ENCODE peak calls at places on chromosome 11, in five cellular contexts. One of them, this sample, is unnamed. For H3K4me1, the result is how much of the 10 kb centered on the place peaks cover.

GRCh38 chr11:64459016-64459415 is 100.1 kb downstream of the RPS6KA4 start:
- DNase-seq in uterus: no peak
- DNase-seq in thyroid gland: no peak
- DNase-seq in mammary epithelial cell: no peak
- DNase-seq in spleen: peak
- DNase-seq in this sample: no peak

GRCh38 chr11:120712862-120713770 is 201.6 kb downstream of the GRIK4 start:
- DNase-seq in uterus: peak
- DNase-seq in thyroid gland: no peak
- DNase-seq in mammary epithelial cell: no peak
- DNase-seq in spleen: no peak
- DNase-seq in this sample: no peak

GRCh38 chr11:1256257-1257045 is 33.6 kb downstream of the MUC5B start:
- DNase-seq in uterus: no peak
- DNase-seq in thyroid gland: no peak
- DNase-seq in mammary epithelial cell: no peak
- DNase-seq in spleen: no peak
- DNase-seq in this sample: no peak

GRCh38 chr11:100632970-100633452 is 54.1 kb upstream of the ARHGAP42 start:
- DNase-seq in uterus: peak
- DNase-seq in thyroid gland: peak
- DNase-seq in mammary epithelial cell: no peak
- DNase-seq in spleen: no peak
- DNase-seq in this sample: peak

GRCh38 chr11:45736424-45736823 is 68.5 kb upstream of the SLC35C1 start:
- DNase-seq in uterus: no peak
- DNase-seq in thyroid gland: no peak
- DNase-seq in mammary epithelial cell: peak
- DNase-seq in spleen: no peak
- DNase-seq in this sample: no peak

GRCh38 chr11:102810943-102811528 is 13.1 kb upstream of the MMP1 start:
- DNase-seq in uterus: no peak
- DNase-seq in thyroid gland: no peak
- DNase-seq in mammary epithelial cell: peak
- DNase-seq in spleen: no peak
- DNase-seq in this sample: no peak

GRCh38 chr11:97514446-97514845 is 1124.6 kb downstream of the JRKL start:
- DNase-seq in uterus: no peak
- DNase-seq in thyroid gland: no peak
- DNase-seq in mammary epithelial cell: no peak
- DNase-seq in spleen: no peak
- DNase-seq in this sample: no peak

GRCh38 chr11:74171630-74172465 is 759 bp downstream of the PPME1 start:
- DNase-seq in uterus: no peak
- DNase-seq in thyroid gland: no peak
- DNase-seq in mammary epithelial cell: peak
- DNase-seq in spleen: no peak
- DNase-seq in this sample: no peak

GRCh38 chr11:12434255-12434654 is 56.9 kb downstream of the PARVA start:
- DNase-seq in uterus: peak
- DNase-seq in thyroid gland: no peak
- DNase-seq in mammary epithelial cell: no peak
- DNase-seq in spleen: no peak
- DNase-seq in this sample: no peak

GRCh38 chr11:130278745-130279144 is 36.0 kb downstream of the ZBTB44 start:
- DNase-seq in uterus: no peak
- DNase-seq in thyroid gland: no peak
- DNase-seq in mammary epithelial cell: no peak
- DNase-seq in spleen: no peak
- DNase-seq in this sample: no peak

GRCh38 chr11:77819921-77820564 is 479 bp downstream of the RSF1 start:
- DNase-seq in uterus: peak
- DNase-seq in thyroid gland: peak
- DNase-seq in mammary epithelial cell: peak
- DNase-seq in spleen: no peak
- DNase-seq in this sample: peak

GRCh38 chr11:71307811-71308645 is 55.7 kb upstream of the SHANK2 start:
- DNase-seq in uterus: no peak
- DNase-seq in thyroid gland: no peak
- DNase-seq in mammary epithelial cell: no peak
- DNase-seq in spleen: peak
- DNase-seq in this sample: peak

GRCh38 chr11:2702771-2703486 is 3.1 kb upstream of the KCNQ1OT1 start:
- DNase-seq in uterus: peak
- DNase-seq in thyroid gland: peak
- DNase-seq in mammary epithelial cell: no peak
- DNase-seq in spleen: peak
- DNase-seq in this sample: no peak

GRCh38 chr11:22432331-22433065 is 94.3 kb downstream of the SLC17A6 start:
- DNase-seq in uterus: peak
- DNase-seq in thyroid gland: no peak
- DNase-seq in mammary epithelial cell: no peak
- DNase-seq in spleen: peak
- DNase-seq in this sample: no peak

GRCh38 chr11:77497368-77497767 is 23.5 kb upstream of the PAK1 start:
- DNase-seq in uterus: no peak
- DNase-seq in thyroid gland: no peak
- DNase-seq in mammary epithelial cell: no peak
- DNase-seq in spleen: no peak
- DNase-seq in this sample: no peak

GRCh38 chr11:85922367-85922766 is 67.2 kb downstream of the CCDC83 start:
- DNase-seq in uterus: no peak
- DNase-seq in thyroid gland: no peak
- DNase-seq in mammary epithelial cell: no peak
- DNase-seq in spleen: no peak
- DNase-seq in this sample: no peak

GRCh38 chr11:104663190-104664140 is 234.8 kb downstream of the CASP12 start:
- DNase-seq in uterus: no peak
- DNase-seq in thyroid gland: no peak
- DNase-seq in mammary epithelial cell: peak
- DNase-seq in spleen: no peak
- DNase-seq in this sample: no peak

GRCh38 chr11:57761301-57762234 is at the start of gene CTNND1:
- DNase-seq in uterus: peak
- DNase-seq in thyroid gland: peak
- DNase-seq in mammary epithelial cell: peak
- DNase-seq in spleen: no peak
- DNase-seq in this sample: peak

GRCh38 chr11:9280655-9281301 is 15.6 kb upstream of the DENND5A start:
- DNase-seq in uterus: no peak
- DNase-seq in thyroid gland: no peak
- DNase-seq in mammary epithelial cell: peak
- DNase-seq in spleen: no peak
- DNase-seq in this sample: peak

GRCh38 chr11:2196970-2197770 is 25.6 kb upstream of the TH start:
- DNase-seq in uterus: peak
- DNase-seq in thyroid gland: peak
- DNase-seq in mammary epithelial cell: peak
- DNase-seq in spleen: peak
- DNase-seq in this sample: peak

GRCh38 chr11:1943576-1943975 is 3.6 kb upstream of the MRPL23 start:
- DNase-seq in uterus: peak
- DNase-seq in thyroid gland: no peak
- DNase-seq in mammary epithelial cell: no peak
- DNase-seq in spleen: peak
- DNase-seq in this sample: no peak

GRCh38 chr11:34263462-34264186 is 94.2 kb downstream of the ABTB2 start:
- DNase-seq in uterus: peak
- DNase-seq in thyroid gland: peak
- DNase-seq in mammary epithelial cell: peak
- DNase-seq in spleen: no peak
- DNase-seq in this sample: peak

GRCh38 chr11:6249822-6250555 is 9.6 kb upstream of the CCKBR start:
- DNase-seq in uterus: peak
- DNase-seq in thyroid gland: no peak
- DNase-seq in mammary epithelial cell: peak
- DNase-seq in spleen: no peak
- DNase-seq in this sample: peak

GRCh38 chr11:57762235-57762866 is 749 bp downstream of the CTNND1 start:
- DNase-seq in uterus: peak
- DNase-seq in thyroid gland: peak
- DNase-seq in mammary epithelial cell: no peak
- DNase-seq in spleen: no peak
- DNase-seq in this sample: no peak

GRCh38 chr11:9498457-9499078 is 37.8 kb downstream of the ZNF143 start:
- DNase-seq in uterus: no peak
- DNase-seq in thyroid gland: no peak
- DNase-seq in mammary epithelial cell: no peak
- DNase-seq in spleen: no peak
- DNase-seq in this sample: no peak

GRCh38 chr11:106087815-106088435 is 10.5 kb downstream of the AASDHPPT start:
- DNase-seq in uterus: peak
- DNase-seq in thyroid gland: peak
- DNase-seq in mammary epithelial cell: peak
- DNase-seq in spleen: no peak
- DNase-seq in this sample: peak

GRCh38 chr11:57932105-57932504 is 91.6 kb upstream of the OR9Q1 start:
- DNase-seq in uterus: no peak
- DNase-seq in thyroid gland: no peak
- DNase-seq in mammary epithelial cell: no peak
- DNase-seq in spleen: no peak
- DNase-seq in this sample: no peak

GRCh38 chr11:7964873-7965272 is 374 bp downstream of the NLRP10 start:
- DNase-seq in uterus: no peak
- DNase-seq in thyroid gland: no peak
- DNase-seq in mammary epithelial cell: peak
- DNase-seq in spleen: no peak
- DNase-seq in this sample: no peak

GRCh38 chr11:11211888-11212287 is 141.2 kb downstream of the CSNK2A3 start:
- DNase-seq in uterus: no peak
- DNase-seq in thyroid gland: peak
- DNase-seq in mammary epithelial cell: peak
- DNase-seq in spleen: no peak
- DNase-seq in this sample: no peak
- H3K27ac ChIP-seq in uterus: no peak
- H3K27ac ChIP-seq in thyroid gland: no peak
- H3K27ac ChIP-seq in mammary epithelial cell: no peak
- H3K27ac ChIP-seq in spleen: no peak
- H3K27ac ChIP-seq in this sample: no peak

GRCh38 chr11:75841739-75842138 is 26.7 kb downstream of the UVRAG start:
- DNase-seq in uterus: no peak
- DNase-seq in thyroid gland: no peak
- DNase-seq in mammary epithelial cell: no peak
- DNase-seq in spleen: no peak
- DNase-seq in this sample: no peak

GRCh38 chr11:75850787-75851186 is 35.8 kb downstream of the UVRAG start:
- DNase-seq in uterus: no peak
- DNase-seq in thyroid gland: peak
- DNase-seq in mammary epithelial cell: no peak
- DNase-seq in spleen: no peak
- DNase-seq in this sample: no peak

GRCh38 chr11:75840560-75840959 is 25.6 kb downstream of the UVRAG start:
- DNase-seq in uterus: no peak
- DNase-seq in thyroid gland: no peak
- DNase-seq in mammary epithelial cell: no peak
- DNase-seq in spleen: no peak
- DNase-seq in this sample: no peak

GRCh38 chr11:75849917-75850316 is 34.9 kb downstream of the UVRAG start:
- DNase-seq in uterus: no peak
- DNase-seq in thyroid gland: no peak
- DNase-seq in mammary epithelial cell: no peak
- DNase-seq in spleen: no peak
- DNase-seq in this sample: no peak

GRCh38 chr11:75845324-75845723 is 30.3 kb downstream of the UVRAG start:
- DNase-seq in uterus: no peak
- DNase-seq in thyroid gland: no peak
- DNase-seq in mammary epithelial cell: no peak
- DNase-seq in spleen: no peak
- DNase-seq in this sample: no peak
- H3K4me1 ChIP-seq in uterus: under half
- H3K4me1 ChIP-seq in thyroid gland: under half
- H3K4me1 ChIP-seq in mammary epithelial cell: under half
- H3K4me1 ChIP-seq in spleen: under half
- H3K4me1 ChIP-seq in this sample: under half

DNA sequence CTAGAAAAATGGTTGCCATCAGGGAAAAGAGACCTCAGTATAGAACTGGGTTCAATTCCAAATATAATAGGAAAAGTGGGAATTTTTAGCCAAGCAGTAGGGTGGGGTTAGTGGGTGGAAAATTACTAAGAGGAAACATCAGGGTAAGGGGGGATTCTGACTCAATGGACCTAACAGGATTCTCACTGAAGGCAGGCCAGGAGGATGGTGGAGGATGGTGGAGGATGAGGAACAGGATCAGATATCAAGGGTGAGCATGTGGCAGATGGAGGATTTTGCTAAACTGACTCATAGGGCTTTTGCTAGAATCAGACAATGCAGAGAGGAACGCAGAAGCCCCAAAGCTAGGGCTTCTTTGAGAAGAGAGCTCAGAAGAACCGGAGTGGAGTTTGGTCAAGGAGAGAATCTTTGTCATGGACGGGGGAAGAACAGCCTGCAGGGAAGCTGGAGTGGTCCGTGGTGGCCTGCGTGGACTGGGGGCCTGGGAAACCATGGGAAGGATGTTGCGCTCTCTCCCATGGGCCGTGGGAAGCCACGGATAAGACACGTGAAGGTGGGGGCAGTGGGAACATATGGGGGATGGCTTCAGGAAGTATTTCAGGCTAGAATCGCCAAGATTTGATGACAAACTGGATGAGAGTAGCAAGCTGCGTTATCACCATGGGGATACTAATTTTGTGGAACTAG is 165.1 kb downstream of the LDLRAD3 start:
- DNase-seq in uterus: no peak
- DNase-seq in thyroid gland: no peak
- DNase-seq in mammary epithelial cell: no peak
- DNase-seq in spleen: no peak
- DNase-seq in this sample: no peak
- H3K27ac ChIP-seq in uterus: no peak
- H3K27ac ChIP-seq in thyroid gland: no peak
- H3K27ac ChIP-seq in mammary epithelial cell: no peak
- H3K27ac ChIP-seq in spleen: no peak
- H3K27ac ChIP-seq in this sample: no peak

DNA sequence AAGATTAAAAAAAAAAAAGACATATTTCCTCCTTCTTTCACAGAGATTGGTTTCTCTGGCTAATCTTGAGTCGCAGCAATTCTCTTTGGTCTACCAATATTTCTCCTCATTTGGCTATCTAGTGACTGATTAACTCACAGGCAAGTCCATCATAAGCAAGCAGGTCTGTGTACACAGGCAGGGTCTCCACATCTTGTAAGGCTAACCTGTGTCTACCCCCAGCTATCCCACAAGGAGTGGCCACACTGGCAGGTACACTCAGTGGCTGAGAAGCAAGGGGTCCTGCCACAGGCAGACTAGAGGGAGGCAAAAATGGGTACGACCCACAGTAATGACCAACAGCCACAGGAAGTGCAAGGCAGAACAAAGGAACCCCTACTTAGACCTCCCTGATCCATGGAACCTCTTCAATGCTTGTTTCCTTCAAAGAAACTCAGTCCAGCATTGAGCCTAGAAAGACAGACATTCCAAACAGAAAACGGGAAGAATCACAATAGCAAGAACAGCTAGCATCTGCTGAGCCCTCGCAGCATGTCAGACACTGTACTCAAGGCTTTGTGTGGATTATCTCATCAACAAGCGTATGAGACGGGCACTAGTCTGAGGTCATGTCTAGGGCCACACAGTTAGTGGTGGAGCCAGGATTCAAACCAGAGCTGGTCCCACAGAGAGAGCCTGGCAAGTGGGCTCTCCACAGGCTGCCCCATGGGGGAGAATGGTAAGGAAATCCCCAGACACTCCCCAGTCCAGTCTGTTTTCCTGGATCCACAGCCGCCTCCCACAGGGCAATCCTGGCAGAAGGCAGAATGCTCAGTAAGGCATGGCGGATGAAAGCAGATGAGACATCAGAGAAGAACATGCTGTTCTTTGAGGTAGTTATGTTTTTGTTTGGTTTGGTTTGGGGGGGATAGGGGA is 34.2 kb downstream of the PLEKHA7 start:
- DNase-seq in uterus: no peak
- DNase-seq in thyroid gland: no peak
- DNase-seq in mammary epithelial cell: no peak
- DNase-seq in spleen: peak
- DNase-seq in this sample: no peak
- H3K4me1 ChIP-seq in uterus: under half
- H3K4me1 ChIP-seq in thyroid gland: under half
- H3K4me1 ChIP-seq in mammary epithelial cell: under half
- H3K4me1 ChIP-seq in spleen: under half
- H3K4me1 ChIP-seq in this sample: half or more

This sample was measured in stomach.